ENCODE peak calls at places on chromosomes 3 and 15, in seven cellular contexts. O is GM10248, F is neural crest cell, W is foreskin fibroblast, K is thyroid gland, T is brain microvascular endothelial cell, C is IMR-90. P is an unnamed sample.

GRCh38 chr15:69044899-69045298 is 30.4 kb downstream of the NOX5 start:
- DNase-seq in K (no peak), W (peak; percentile 63), C (peak; percentile 69), F (no peak), O (no peak), T (peak; percentile 52), P (no peak)

GRCh38 chr15:58190419-58190818 is 52.2 kb downstream of the AQP9 start:
- DNase-seq in O (no peak), K (no peak), T (no peak), W (peak; percentile 41), C (peak; percentile 6), F (no peak), P (no peak)

GRCh38 chr3:62134061-62134496 is 239.3 kb downstream of the FEZF2 start:
- DNase-seq in F (no peak), O (no peak), K (peak; percentile 33), C (peak; percentile 8), W (peak; percentile 73), T (no peak), P (peak; percentile 30)

GRCh38 chr3:134619884-134620445 is 30.9 kb downstream of the KY start:
- DNase-seq in W (no peak), C (no peak), O (no peak), T (no peak), F (no peak), K (no peak), P (no peak)

GRCh38 chr3:128349963-128350599 is 116.6 kb downstream of the DNAJB8 start:
- DNase-seq in F (no peak), W (no peak), T (no peak), O (no peak), K (no peak), C (no peak), P (no peak)

GRCh38 chr15:31265090-31265870 is 61.4 kb upstream of the KLF13 start:
- DNase-seq in O (no peak), F (no peak), W (no peak), K (no peak), T (no peak), C (no peak), P (peak; percentile 14)

GRCh38 chr3:145719118-145719517 is 441.9 kb downstream of the PLOD2 start:
- DNase-seq in W (no peak), C (no peak), F (no peak), K (no peak), T (no peak), O (no peak), P (no peak)

GRCh38 chr3:29280675-29281264 is at the start of gene RBMS3:
- DNase-seq in C (peak; percentile 97), O (peak; percentile 35), K (peak; percentile 92), W (peak; percentile 95), F (peak; percentile 57), T (peak; percentile 88), P (peak; percentile 90)

GRCh38 chr15:91348812-91349500 is 248.9 kb downstream of the SV2B start:
- DNase-seq in O (no peak), K (no peak), F (no peak), W (no peak), T (no peak), C (no peak), P (no peak)

GRCh38 chr3:182491571-182491970 is 301.7 kb upstream of the ATP11B start:
- DNase-seq in K (no peak), C (no peak), W (no peak), O (no peak), F (no peak), T (no peak), P (no peak)

GRCh38 chr3:111589303-111590095 is 5.6 kb downstream of the ZBED2 start:
- DNase-seq in O (no peak), K (no peak), F (no peak), W (peak; percentile 44), C (peak; percentile 15), T (no peak), P (no peak)

GRCh38 chr3:157865449-157865862 is 240.8 kb downstream of the SHOX2 start:
- DNase-seq in O (peak; percentile 58), K (no peak), F (peak; percentile 22), T (no peak), W (peak; percentile 17), C (no peak), P (no peak)

GRCh38 chr3:123272547-123272946 is 70.8 kb downstream of the SEC22A start:
- DNase-seq in W (peak; percentile 21), T (peak; percentile 20), O (no peak), C (peak; percentile 57), F (no peak), K (no peak), P (no peak)

GRCh38 chr15:87758739-87759457 is 497.6 kb downstream of the NTRK3 start:
- DNase-seq in O (no peak), K (no peak), F (no peak), C (no peak), W (no peak), T (no peak), P (no peak)

GRCh38 chr3:81958967-81959625 is 197.7 kb upstream of the GBE1 start:
- DNase-seq in C (no peak), K (no peak), W (peak; percentile 86), F (no peak), O (no peak), T (no peak), P (no peak)

GRCh38 chr15:52171386-52171785 is 19.8 kb downstream of the GNB5 start:
- DNase-seq in K (peak; percentile 13), C (peak; percentile 24), T (peak; percentile 16), F (no peak), W (peak; percentile 50), O (no peak), P (no peak)

GRCh38 chr15:86062646-86063193 is 17.0 kb upstream of the AGBL1 start:
- DNase-seq in O (no peak), T (no peak), C (no peak), F (no peak), W (no peak), K (no peak), P (no peak)

GRCh38 chr15:70752142-70752754 is 11.1 kb downstream of the UACA start:
- DNase-seq in W (no peak), C (no peak), K (peak; percentile 22), O (no peak), T (no peak), F (no peak), P (no peak)

GRCh38 chr15:49044761-49045571 is 1.3 kb downstream of the SECISBP2L start:
- DNase-seq in T (no peak), F (no peak), C (peak; percentile 1), O (no peak), W (no peak), K (no peak), P (no peak)

GRCh38 chr3:67605377-67605776 is 49.0 kb downstream of the SUCLG2 start:
- DNase-seq in O (no peak), W (peak; percentile 68), T (peak; percentile 65), F (no peak), C (peak; percentile 83), K (no peak), P (no peak)

GRCh38 chr3:98763076-98763475 is at the start of gene ST3GAL6:
- DNase-seq in F (no peak), T (peak; percentile 62), W (peak; percentile 52), O (no peak), C (peak; percentile 42), K (peak; percentile 38), P (no peak)

GRCh38 chr3:140553591-140553990 is 124.3 kb upstream of the TRIM42 start:
- DNase-seq in W (no peak), F (no peak), C (no peak), T (no peak), O (no peak), K (no peak), P (no peak)

GRCh38 chr3:140552898-140553297 is 125.0 kb upstream of the TRIM42 start:
- DNase-seq in W (no peak), T (no peak), F (no peak), C (no peak), K (no peak), O (no peak), P (peak; percentile 34)

GRCh38 chr3:140555666-140556065 is 122.2 kb upstream of the TRIM42 start:
- DNase-seq in F (no peak), O (no peak), W (no peak), K (no peak), C (no peak), T (no peak), P (no peak)

GRCh38 chr3:140557476-140557875 is 120.4 kb upstream of the TRIM42 start:
- DNase-seq in W (no peak), K (no peak), O (no peak), F (no peak), T (no peak), C (no peak), P (no peak)

DNA sequence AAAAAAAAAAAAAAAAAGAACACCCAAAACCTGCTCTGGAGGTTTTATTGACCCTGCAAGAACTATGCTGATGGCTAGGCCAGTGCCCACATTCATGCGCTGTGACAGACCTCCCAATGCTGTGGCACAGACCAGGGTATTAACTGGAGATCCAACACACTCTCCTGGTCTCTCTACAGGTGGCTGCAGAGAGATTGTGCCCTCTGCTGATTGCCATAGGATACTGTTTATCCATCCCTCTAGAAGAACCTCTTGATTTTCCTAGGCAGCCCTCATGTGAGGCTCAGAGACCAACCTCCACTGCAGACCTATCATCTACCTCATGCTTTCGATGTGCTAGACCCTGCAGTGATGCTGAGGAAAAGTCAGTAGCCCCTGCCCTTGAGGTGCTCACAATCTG is 125.5 kb upstream of the TRIM42 start:
- DNase-seq in W (no peak), T (no peak), K (no peak), C (no peak), O (no peak), F (no peak), P (no peak)
- TF ChIP-seq CTCF in W (no peak), T (peak; percentile 46), K (no peak), C (no peak), O (no peak), F (no peak), P (no peak)

GRCh38 chr3:4501422-4501821 is 8.3 kb downstream of the ITPR1 start:
- DNase-seq in W (no peak), F (no peak), T (no peak), C (no peak), K (no peak), O (no peak), P (no peak)
- TF ChIP-seq CTCF in W (no peak), F (no peak), T (no peak), C (no peak), K (no peak), O (no peak), P (no peak)

GRCh38 chr3:187044871-187045552 is 94.3 kb downstream of the RPL39L start:
- DNase-seq in K (peak; percentile 35), F (no peak), T (no peak), O (no peak), C (no peak), W (peak; percentile 48), P (no peak)
- TF ChIP-seq CTCF in K (no peak), F (peak; percentile 34), T (no peak), O (no peak), C (no peak), W (no peak), P (no peak)

DNA sequence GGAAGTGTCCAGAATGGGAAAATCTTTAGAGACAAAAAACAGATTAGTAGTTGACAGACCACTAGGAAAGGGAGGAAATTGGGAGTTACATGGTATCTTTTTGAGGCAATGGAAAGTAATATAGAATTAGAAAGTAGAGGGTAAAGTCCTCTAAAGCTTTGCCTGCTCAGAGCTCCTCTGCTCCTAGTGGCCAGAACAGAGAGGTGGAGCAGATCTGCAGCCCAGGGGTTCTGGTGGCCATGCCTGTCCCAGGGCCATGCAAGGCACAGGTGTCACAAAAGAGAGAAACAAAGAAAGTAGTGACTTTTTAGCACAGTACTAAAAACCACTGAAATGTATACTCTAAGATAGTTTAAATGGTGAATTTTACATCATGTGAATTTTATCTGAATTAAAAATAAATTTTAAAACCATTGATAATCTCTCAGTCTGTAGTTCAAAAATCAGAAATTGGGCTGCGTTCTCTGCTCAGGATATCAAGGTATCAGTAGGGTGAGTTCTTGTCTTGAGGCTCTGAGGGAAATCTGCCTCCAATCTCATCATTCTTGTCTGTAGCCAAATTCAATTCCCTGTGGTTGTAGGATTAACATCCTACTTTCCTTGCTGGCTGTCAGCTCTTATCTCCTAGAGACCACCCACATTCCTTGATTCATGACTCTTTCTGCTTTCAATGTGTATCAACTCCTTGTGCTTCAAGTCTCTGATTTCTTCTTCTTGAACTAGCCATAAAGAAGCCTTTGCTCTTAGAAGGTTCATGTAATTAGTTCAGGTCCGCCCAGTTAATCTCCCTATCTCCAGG is 23.6 kb downstream of the PYGO1 start:
- DNase-seq in F (no peak), O (no peak), W (no peak), C (no peak), K (no peak), T (no peak), P (no peak)
- TF ChIP-seq CTCF in F (peak; percentile 23), O (no peak), W (peak; percentile 15), C (no peak), K (no peak), T (peak; percentile 54), P (no peak)

P was measured in adrenal gland.